ENCODE peak calls at places on chromosomes 5 and 9, in four cellular contexts. X, N, E and A are unnamed samples.
A peak's percentile ranks its signal among the peaks of the same experiment; 100 is the strongest.

GRCh38 chr5:157267766-157268480 is 2.0 kb downstream of the CYFIP2 start:
- DNase-seq in X (no peak), N (peak; percentile 32), E (no peak), A (no peak)

GRCh38 chr5:169442354-169443248 is 141.0 kb upstream of the SPDL1 start:
- DNase-seq in X (no peak), N (no peak), E (peak; percentile 26), A (no peak)

GRCh38 chr5:113478691-113479090 is 9.6 kb downstream of the MCC start:
- DNase-seq in X (no peak), N (no peak), E (no peak), A (no peak)

GRCh38 chr9:77316058-77316457 is 138.7 kb downstream of the VPS13A start:
- DNase-seq in X (no peak), N (no peak), E (no peak), A (no peak)

GRCh38 chr9:73148447-73148937 is 3.2 kb upstream of the ANXA1 start:
- DNase-seq in X (no peak), N (no peak), E (peak; percentile 64), A (no peak)

GRCh38 chr9:36063804-36064447 is 27.2 kb downstream of the RECK start:
- DNase-seq in X (no peak), N (no peak), E (peak; percentile 70), A (no peak)

GRCh38 chr5:176821441-176821840 is 11.1 kb downstream of the UNC5A start:
- DNase-seq in X (no peak), N (no peak), E (no peak), A (no peak)

GRCh38 chr5:172764861-172765765 is 5.9 kb downstream of the DUSP1 start:
- DNase-seq in X (peak; percentile 99), N (peak; percentile 91), E (peak; percentile 100), A (peak; percentile 91)

GRCh38 chr5:6359941-6360683 is 18.2 kb downstream of the MED10 start:
- DNase-seq in X (no peak), N (no peak), E (no peak), A (no peak)

GRCh38 chr5:96033116-96033515 is 71.5 kb upstream of the ELL2 start:
- DNase-seq in X (no peak), N (no peak), E (no peak), A (no peak)

GRCh38 chr5:82159014-82159413 is 119.1 kb downstream of the RPS23 start:
- DNase-seq in X (no peak), N (no peak), E (peak; percentile 74), A (no peak)

GRCh38 chr9:130167927-130168326 is 4.3 kb upstream of the NCS1 start:
- DNase-seq in X (no peak), N (no peak), E (no peak), A (no peak)

GRCh38 chr9:22528485-22528884 is 81.9 kb downstream of the DMRTA1 start:
- DNase-seq in X (no peak), N (no peak), E (peak; percentile 61), A (no peak)

GRCh38 chr9:98374385-98375051 is 119.1 kb upstream of the TBC1D2 start:
- DNase-seq in X (peak; percentile 41), N (no peak), E (peak; percentile 89), A (no peak)

GRCh38 chr5:93978222-93978621 is 236.8 kb upstream of the POU5F2 start:
- DNase-seq in X (no peak), N (no peak), E (no peak), A (no peak)

GRCh38 chr9:97803167-97804058 is 49.6 kb upstream of the FOXE1 start:
- DNase-seq in X (peak; percentile 33), N (peak; percentile 63), E (peak; percentile 43), A (peak; percentile 63)

GRCh38 chr9:127884976-127885490 is 7.6 kb upstream of the AK1 start:
- DNase-seq in X (no peak), N (no peak), E (no peak), A (no peak)
- H3K27ac ChIP-seq in X (no peak overlapping the region), N (peak overlapping the region; percentile 57), E (no peak overlapping the region), A (no peak overlapping the region)

GRCh38 chr5:54905942-54906537 is 79.4 kb downstream of the ESM1 start:
- DNase-seq in X (peak; percentile 30), N (peak; percentile 46), E (peak; percentile 83), A (peak; percentile 64)

GRCh38 chr5:54900906-54901725 is 84.3 kb downstream of the ESM1 start:
- DNase-seq in X (no peak), N (no peak), E (peak; percentile 95), A (no peak)

GRCh38 chr5:54905246-54905770 is 80.1 kb downstream of the ESM1 start:
- DNase-seq in X (no peak), N (no peak), E (no peak), A (no peak)

GRCh38 chr5:54902817-54903473 is 82.4 kb downstream of the ESM1 start:
- DNase-seq in X (no peak), N (no peak), E (peak; percentile 78), A (no peak)

GRCh38 chr5:54904425-54904824 is 81.0 kb downstream of the ESM1 start:
- DNase-seq in X (peak; percentile 21), N (no peak), E (peak; percentile 63), A (no peak)
- TF ChIP-seq CTCF in X (peak; percentile 44), N (peak; percentile 41), E (peak; percentile 68), A (no peak)

GRCh38 chr5:180296778-180297177 is 4.9 kb upstream of the MAPK9 start:
- DNase-seq in X (no peak), N (no peak), E (peak; percentile 31), A (no peak)
- H3K27ac ChIP-seq in X (no peak overlapping the region), N (no peak overlapping the region), E (no peak overlapping the region), A (no peak overlapping the region)

DNA sequence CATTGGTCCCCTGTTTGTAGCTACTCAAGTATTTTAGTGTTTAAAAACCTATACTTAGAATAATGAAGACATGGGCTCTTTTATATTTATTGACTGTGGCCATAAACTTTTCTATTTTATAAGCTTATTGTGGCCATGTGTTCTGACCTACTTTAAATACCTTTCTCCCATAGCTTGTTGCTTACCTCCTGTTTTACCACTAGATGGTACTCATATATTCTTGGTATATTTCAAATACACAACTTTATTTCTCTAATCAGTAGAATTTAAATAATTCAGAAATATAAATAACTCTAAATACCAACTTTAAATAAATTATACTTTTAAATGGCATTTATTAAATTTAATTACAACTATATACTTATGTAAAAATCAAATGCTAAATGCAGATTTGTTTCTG is 498.0 kb downstream of the PRDM9 start:
- DNase-seq in X (no peak), N (no peak), E (no peak), A (no peak)
- TF ChIP-seq CTCF in X (no peak), N (no peak), E (no peak), A (no peak)

DNA sequence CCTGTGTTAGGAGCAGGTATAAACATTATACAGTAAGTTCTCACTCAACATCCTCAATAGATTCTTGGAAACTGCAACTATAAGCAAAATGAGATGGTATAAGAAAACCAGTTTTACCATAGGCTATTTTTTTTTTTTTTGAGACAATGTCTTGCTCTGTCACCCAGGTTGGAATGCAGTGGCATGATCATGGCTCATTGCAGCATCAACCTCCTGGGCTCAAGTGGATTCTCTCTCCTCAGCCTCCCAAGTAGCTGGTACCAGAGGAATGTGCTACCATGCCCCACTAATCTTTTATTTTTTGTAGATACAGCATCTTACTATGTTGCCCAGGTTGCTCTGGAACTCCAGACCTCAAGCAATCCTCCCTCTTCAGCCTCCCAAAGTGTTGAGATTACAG is 50.1 kb upstream of the ADRB2 start:
- DNase-seq in X (no peak), N (no peak), E (no peak), A (no peak)
- H3K27ac ChIP-seq in X (no peak overlapping the region), N (no peak overlapping the region), E (no peak overlapping the region), A (no peak overlapping the region)